ENCODE peak calls at places on chromosomes 2 and 18, in eight cellular contexts. G is endothelial cell of umbilical vein, T is breast epithelium, Q is astrocyte of the spinal cord, J is tibial artery, H is fibroblast of pulmonary artery, W is spleen, E is uterus. O is an unnamed sample.

GRCh38 chr2:129438501-129439057 is 540.9 kb upstream of the RAB6C start:
- DNase-seq in G (no peak), T (no peak), Q (no peak), J (no peak), H (no peak), W (no peak), E (no peak), O (no peak)

GRCh38 chr18:61572871-61573270 is 239.6 kb downstream of the CDH20 start:
- DNase-seq in G (no peak), T (no peak), Q (no peak), J (no peak), H (peak), W (no peak), E (no peak), O (no peak)

GRCh38 chr2:186009341-186009740 is 270.7 kb downstream of the FSIP2 start:
- DNase-seq in G (no peak), T (no peak), Q (no peak), J (no peak), H (no peak), W (no peak), E (no peak), O (no peak)

GRCh38 chr18:25136416-25137132 is 215.4 kb downstream of the ZNF521 start:
- DNase-seq in G (peak), T (no peak), Q (no peak), J (no peak), H (no peak), W (no peak), E (no peak), O (no peak)

GRCh38 chr2:85504434-85505261 is 34.3 kb upstream of the MAT2A start:
- DNase-seq in G (peak), T (no peak), Q (peak), J (peak), H (peak), W (no peak), E (peak), O (peak)

GRCh38 chr2:74619651-74620297 is 28.4 kb downstream of the M1AP start:
- DNase-seq in G (no peak), T (no peak), Q (no peak), J (no peak), H (no peak), W (no peak), E (no peak), O (no peak)

GRCh38 chr2:133331437-133331836 is 236.8 kb downstream of the NCKAP5 start:
- DNase-seq in G (no peak), T (no peak), Q (no peak), J (no peak), H (no peak), W (no peak), E (no peak), O (no peak)

GRCh38 chr18:76405280-76405679 is 89.8 kb downstream of the ZNF516 start:
- DNase-seq in G (no peak), T (no peak), Q (no peak), J (no peak), H (no peak), W (no peak), E (no peak), O (no peak)

GRCh38 chr2:31504305-31504704 is 76.4 kb downstream of the SRD5A2 start:
- DNase-seq in G (no peak), T (no peak), Q (no peak), J (no peak), H (no peak), W (no peak), E (no peak), O (no peak)

GRCh38 chr2:215171151-215171550 is 32.7 kb upstream of the ABCA12 start:
- DNase-seq in G (no peak), T (no peak), Q (peak), J (no peak), H (peak), W (no peak), E (no peak), O (no peak)

GRCh38 chr2:45168731-45169338 is 159.6 kb upstream of the SIX2 start:
- DNase-seq in G (peak), T (no peak), Q (peak), J (no peak), H (no peak), W (no peak), E (no peak), O (peak)

GRCh38 chr2:62333961-62334360 is 138.0 kb downstream of the B3GNT2 start:
- DNase-seq in G (no peak), T (no peak), Q (no peak), J (no peak), H (no peak), W (no peak), E (no peak), O (no peak)

GRCh38 chr2:64880193-64880951 is 108.8 kb upstream of the SLC1A4 start:
- DNase-seq in G (no peak), T (no peak), Q (no peak), J (no peak), H (no peak), W (no peak), E (no peak), O (no peak)

GRCh38 chr2:237624565-237624964 is 2.8 kb upstream of the LRRFIP1 start:
- DNase-seq in G (no peak), T (no peak), Q (no peak), J (no peak), H (no peak), W (no peak), E (peak), O (no peak)

GRCh38 chr2:149743842-149744468 is 156.4 kb upstream of the MMADHC start:
- DNase-seq in G (no peak), T (no peak), Q (peak), J (no peak), H (peak), W (no peak), E (no peak), O (no peak)

GRCh38 chr18:75247041-75247551 is 36.5 kb downstream of the TSHZ1 start:
- DNase-seq in G (no peak), T (no peak), Q (no peak), J (no peak), H (peak), W (no peak), E (no peak), O (no peak)

GRCh38 chr2:74093840-74094239 is 53.9 kb downstream of the BOLA3 start:
- DNase-seq in G (no peak), T (no peak), Q (no peak), J (no peak), H (no peak), W (no peak), E (no peak), O (no peak)

GRCh38 chr2:101149241-101150192 is 1.7 kb downstream of the TBC1D8 start:
- DNase-seq in G (peak), T (no peak), Q (no peak), J (no peak), H (no peak), W (no peak), E (peak), O (peak)

GRCh38 chr2:56654936-56655335 is 471.1 kb downstream of the CCDC85A start:
- DNase-seq in G (no peak), T (no peak), Q (no peak), J (no peak), H (no peak), W (no peak), E (no peak), O (no peak)

GRCh38 chr18:28007841-28008240 is 169.1 kb downstream of the CDH2 start:
- DNase-seq in G (no peak), T (no peak), Q (peak), J (no peak), H (peak), W (no peak), E (no peak), O (no peak)

GRCh38 chr2:239245107-239245506 is 155.7 kb downstream of the HDAC4 start:
- DNase-seq in G (no peak), T (no peak), Q (no peak), J (no peak), H (no peak), W (peak), E (no peak), O (no peak)

GRCh38 chr2:158746488-158746887 is 48.6 kb upstream of the DAPL1 start:
- DNase-seq in G (peak), T (no peak), Q (no peak), J (no peak), H (no peak), W (no peak), E (no peak), O (no peak)

GRCh38 chr2:175403599-175404221 is 222.2 kb upstream of the ATP5MC3 start:
- DNase-seq in G (no peak), T (no peak), Q (no peak), J (no peak), H (no peak), W (no peak), E (no peak), O (no peak)

GRCh38 chr2:30165617-30166016 is 18.8 kb downstream of the YPEL5 start:
- DNase-seq in G (no peak), T (no peak), Q (no peak), J (no peak), H (no peak), W (no peak), E (no peak), O (no peak)

GRCh38 chr2:223093436-223093839 is 41.4 kb downstream of the KCNE4 start:
- DNase-seq in G (no peak), T (no peak), Q (peak), J (peak), H (peak), W (no peak), E (peak), O (peak)

GRCh38 chr2:203567786-203568185 is 32.7 kb upstream of the RAPH1 start:
- DNase-seq in G (no peak), T (no peak), Q (no peak), J (no peak), H (peak), W (no peak), E (no peak), O (no peak)

GRCh38 chr2:113219889-113220641 is 46.3 kb downstream of the PSD4 start:
- DNase-seq in G (no peak), T (peak), Q (peak), J (peak), H (peak), W (no peak), E (no peak), O (peak)

GRCh38 chr18:76354348-76354747 is 140.7 kb downstream of the ZNF516 start:
- DNase-seq in G (peak), T (no peak), Q (peak), J (no peak), H (peak), W (no peak), E (peak), O (no peak)

GRCh38 chr2:36358317-36358659 is 2.7 kb downstream of the CRIM1 start:
- DNase-seq in G (no peak), T (no peak), Q (peak), J (no peak), H (peak), W (no peak), E (no peak), O (no peak)
- H3K4me3 ChIP-seq in G (peak), T (peak), Q (peak), J (peak), H (peak), W (peak), E (peak), O (peak)

GRCh38 chr2:241733391-241734207 is 831 bp upstream of the D2HGDH start:
- DNase-seq in G (no peak), T (no peak), Q (no peak), J (no peak), H (no peak), W (peak), E (no peak), O (no peak)
- H3K4me3 ChIP-seq in G (peak), T (peak), Q (peak), J (peak), H (peak), W (peak), E (peak), O (peak)

GRCh38 chr2:227325824-227326195 is 759 bp downstream of the MFF start:
- DNase-seq in G (peak), T (no peak), Q (peak), J (peak), H (peak), W (peak), E (no peak), O (peak)

GRCh38 chr2:227325056-227325823 is at the start of gene MFF:
- DNase-seq in G (peak), T (peak), Q (peak), J (peak), H (peak), W (peak), E (peak), O (peak)

GRCh38 chr2:227324671-227325055 is 388 bp upstream of the MFF start:
- DNase-seq in G (no peak), T (no peak), Q (no peak), J (no peak), H (no peak), W (no peak), E (no peak), O (no peak)

GRCh38 chr2:227322530-227323190 is 2.4 kb upstream of the MFF start:
- DNase-seq in G (no peak), T (no peak), Q (no peak), J (no peak), H (no peak), W (no peak), E (no peak), O (no peak)

GRCh38 chr2:227323818-227324217 is 1.2 kb upstream of the MFF start:
- DNase-seq in G (no peak), T (no peak), Q (no peak), J (no peak), H (no peak), W (no peak), E (no peak), O (no peak)
- H3K4me3 ChIP-seq in G (no peak), T (no peak), Q (no peak), J (no peak), H (no peak), W (no peak), E (no peak), O (peak)

DNA sequence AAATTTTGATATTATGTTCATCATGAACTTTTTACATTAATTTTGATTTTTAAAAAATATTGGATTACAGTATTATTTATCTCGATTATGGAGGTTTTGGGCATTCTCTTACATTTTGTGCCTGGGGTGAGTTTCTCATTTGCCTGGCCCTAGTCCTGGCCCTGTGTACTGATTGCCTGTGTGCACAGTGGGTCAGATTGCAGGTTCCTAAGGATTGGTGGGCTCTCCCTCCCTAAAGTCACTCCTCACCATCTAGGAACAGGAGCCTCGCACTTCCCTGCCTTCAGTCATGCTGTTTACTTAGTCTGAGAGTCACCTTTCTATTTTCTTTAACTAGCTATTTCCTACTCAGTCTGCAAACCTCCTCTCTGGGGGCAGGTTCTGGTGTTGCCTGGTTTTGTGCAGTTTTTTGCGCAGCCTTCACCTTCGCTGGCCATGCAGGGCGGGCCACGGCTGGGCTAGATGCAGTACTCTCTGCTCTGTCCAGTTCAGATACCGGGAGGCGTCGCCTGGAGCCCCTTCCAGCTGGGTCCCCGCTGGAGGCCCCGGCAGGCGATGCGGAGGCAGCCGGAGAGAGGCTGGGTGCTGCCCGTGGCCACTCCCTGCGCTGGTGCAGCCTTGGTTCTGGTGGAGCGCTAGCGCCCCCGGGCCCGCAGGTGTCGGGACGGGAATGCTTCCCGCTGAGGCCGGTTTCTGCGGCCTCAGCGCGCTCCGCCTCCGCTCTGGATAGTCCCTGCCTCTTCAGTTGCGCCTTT is 23.3 kb upstream of the MC5R start:
- DNase-seq in G (peak), T (peak), Q (peak), J (peak), H (peak), W (peak), E (peak), O (peak)
- H3K4me3 ChIP-seq in G (no peak), T (peak), Q (no peak), J (peak), H (no peak), W (no peak), E (no peak), O (peak)

GRCh38 chr18:32078845-32079244 is 12.8 kb upstream of the RNF138 start:
- DNase-seq in G (no peak), T (no peak), Q (no peak), J (no peak), H (no peak), W (no peak), E (no peak), O (no peak)
- H3K4me3 ChIP-seq in G (no peak), T (no peak), Q (no peak), J (no peak), H (no peak), W (no peak), E (no peak), O (no peak)

O was measured in psoas muscle.